ENCODE peak calls at places on chromosomes 11 and 22, in eight cellular contexts. U, R, X, P, Q, O, K and E are unnamed samples.

GRCh38 chr11:129075757-129076156 is 116.4 kb downstream of the ARHGAP32 start:
- DNase-seq in U (peak), R (peak), X (no peak), P (no peak), Q (no peak), O (no peak), K (no peak), E (no peak)

GRCh38 chr11:28837599-28837998 is 729.4 kb downstream of the METTL15 start:
- DNase-seq in U (no peak), R (no peak), X (no peak), P (no peak), Q (no peak), O (no peak), K (no peak), E (no peak)

GRCh38 chr11:65791719-65792213 is 4.9 kb downstream of the OVOL1 start:
- DNase-seq in U (no peak), R (peak), X (peak), P (no peak), Q (no peak), O (no peak), K (no peak), E (no peak)

GRCh38 chr11:20647976-20648565 is 21.3 kb upstream of the NELL1 start:
- DNase-seq in U (peak), R (peak), X (peak), P (peak), Q (peak), O (no peak), K (no peak), E (peak)

GRCh38 chr11:108929241-108929640 is 264.4 kb downstream of the DDX10 start:
- DNase-seq in U (peak), R (peak), X (no peak), P (peak), Q (no peak), O (no peak), K (no peak), E (no peak)

GRCh38 chr11:29328961-29329441 is 687.8 kb downstream of the KCNA4 start:
- DNase-seq in U (peak), R (peak), X (no peak), P (peak), Q (peak), O (no peak), K (no peak), E (no peak)

GRCh38 chr22:44037519-44038370 is 13.6 kb downstream of the PARVB start:
- DNase-seq in U (peak), R (peak), X (peak), P (peak), Q (no peak), O (no peak), K (no peak), E (no peak)

GRCh38 chr11:32395127-32395526 is 40.2 kb downstream of the WT1 start:
- DNase-seq in U (no peak), R (no peak), X (no peak), P (no peak), Q (no peak), O (no peak), K (no peak), E (no peak)

GRCh38 chr11:63567044-63567840 is 4.1 kb upstream of the PLAAT2 start:
- DNase-seq in U (peak), R (peak), X (peak), P (peak), Q (no peak), O (no peak), K (peak), E (peak)

GRCh38 chr22:20149257-20150250 is 1.3 kb downstream of the CCDC188 start:
- DNase-seq in U (no peak), R (no peak), X (no peak), P (no peak), Q (no peak), O (no peak), K (no peak), E (no peak)

GRCh38 chr22:24319451-24319850 is 48.8 kb downstream of the SPECC1L start:
- DNase-seq in U (no peak), R (peak), X (no peak), P (peak), Q (no peak), O (no peak), K (no peak), E (no peak)

GRCh38 chr11:16902182-16902581 is 112.0 kb downstream of the PLEKHA7 start:
- DNase-seq in U (peak), R (peak), X (no peak), P (peak), Q (no peak), O (no peak), K (no peak), E (no peak)